ENCODE peak calls at places on chromosome 15, in nine cellular contexts. L is stomach, K is cardiac muscle cell, H is right atrium auricular region, R is tibial artery, Y is neural progenitor cell, O is kidney, W is mesenchymal stem cell, V is ovary. X is an unnamed sample.
A peak's percentile ranks its signal among the peaks of the same experiment; 100 is the strongest.

GRCh38 chr15:37907136-37907535 is 27.3 kb upstream of the TMCO5A start:
- DNase-seq in L (no peak), K (peak; percentile 37), H (no peak), R (no peak), Y (no peak), O (no peak), W (peak; percentile 25), V (no peak), X (no peak)

GRCh38 chr15:25437751-25438600 is 848 bp downstream of the UBE3A start:
- DNase-seq in L (peak; percentile 45), K (peak; percentile 60), H (peak; percentile 58), R (peak; percentile 29), Y (peak; percentile 90), O (peak; percentile 90), W (peak; percentile 69), V (peak; percentile 75), X (peak; percentile 79)

GRCh38 chr15:73630030-73630429 is 3.2 kb downstream of the NPTN start:
- DNase-seq in L (no peak), K (no peak), H (no peak), R (no peak), Y (no peak), O (no peak), W (peak; percentile 32), V (no peak), X (no peak)

GRCh38 chr15:32803631-32804030 is 85.8 kb downstream of the GREM1 start:
- DNase-seq in L (no peak), K (no peak), H (no peak), R (no peak), Y (no peak), O (no peak), W (peak; percentile 35), V (no peak), X (no peak)

GRCh38 chr15:70424937-70425411 is 327.3 kb upstream of the TLE3 start:
- DNase-seq in L (no peak), K (no peak), H (no peak), R (no peak), Y (no peak), O (no peak), W (no peak), V (no peak), X (no peak)

GRCh38 chr15:68802373-68802772 is 18.3 kb downstream of the ANP32A start:
- DNase-seq in L (no peak), K (no peak), H (no peak), R (no peak), Y (no peak), O (no peak), W (no peak), V (no peak), X (no peak)

GRCh38 chr15:73956276-73957086 is 30.2 kb downstream of the LOXL1 start:
- DNase-seq in L (peak; percentile 57), K (peak; percentile 91), H (no peak), R (peak; percentile 60), Y (no peak), O (peak; percentile 92), W (peak; percentile 78), V (peak; percentile 38), X (no peak)

GRCh38 chr15:44328135-44328534 is 39.6 kb downstream of the GOLM2 start:
- DNase-seq in L (no peak), K (no peak), H (no peak), R (no peak), Y (no peak), O (no peak), W (no peak), V (no peak), X (no peak)

GRCh38 chr15:32957219-32957618 is 237.3 kb downstream of the FMN1 start:
- DNase-seq in L (no peak), K (no peak), H (no peak), R (no peak), Y (no peak), O (no peak), W (no peak), V (no peak), X (no peak)

GRCh38 chr15:63902671-63903035 is 68.9 kb upstream of the HERC1 start:
- DNase-seq in L (no peak), K (peak; percentile 32), H (no peak), R (no peak), Y (no peak), O (no peak), W (no peak), V (no peak), X (no peak)

GRCh38 chr15:83914906-83915305 is 261.0 kb downstream of the ADAMTSL3 start:
- DNase-seq in L (no peak), K (no peak), H (no peak), R (no peak), Y (no peak), O (no peak), W (no peak), V (no peak), X (no peak)

GRCh38 chr15:41941644-41942415 is 30.5 kb downstream of the EHD4 start:
- DNase-seq in L (no peak), K (no peak), H (no peak), R (no peak), Y (peak; percentile 78), O (no peak), W (no peak), V (no peak), X (no peak)

GRCh38 chr15:45644437-45644836 is 9.6 kb downstream of the SQOR start:
- DNase-seq in L (no peak), K (no peak), H (no peak), R (no peak), Y (no peak), O (no peak), W (no peak), V (no peak), X (no peak)

GRCh38 chr15:84098604-84099003 is 137.0 kb upstream of the GOLGA6L4 start:
- DNase-seq in L (no peak), K (no peak), H (no peak), R (no peak), Y (no peak), O (no peak), W (no peak), V (no peak), X (no peak)

GRCh38 chr15:95857124-95857757 is 473.3 kb upstream of the NR2F2 start:
- DNase-seq in L (no peak), K (no peak), H (no peak), R (no peak), Y (no peak), O (no peak), W (peak; percentile 89), V (no peak), X (no peak)

GRCh38 chr15:46442901-46443590 is 808.2 kb downstream of the SQOR start:
- DNase-seq in L (no peak), K (peak; percentile 18), H (no peak), R (no peak), Y (no peak), O (no peak), W (peak; percentile 19), V (no peak), X (no peak)

GRCh38 chr15:44298878-44299277 is 10.4 kb downstream of the GOLM2 start:
- DNase-seq in L (no peak), K (no peak), H (no peak), R (no peak), Y (peak; percentile 16), O (no peak), W (peak; percentile 14), V (no peak), X (no peak)

GRCh38 chr15:96408591-96409183 is 78.2 kb downstream of the NR2F2 start:
- DNase-seq in L (no peak), K (no peak), H (no peak), R (no peak), Y (no peak), O (no peak), W (no peak), V (no peak), X (no peak)

GRCh38 chr15:38647683-38648082 is 83.1 kb upstream of the RASGRP1 start:
- DNase-seq in L (no peak), K (peak; percentile 47), H (no peak), R (no peak), Y (peak; percentile 14), O (no peak), W (peak; percentile 26), V (no peak), X (no peak)

GRCh38 chr15:69862540-69862939 is 235.2 kb downstream of the TLE3 start:
- DNase-seq in L (no peak), K (peak; percentile 40), H (no peak), R (no peak), Y (no peak), O (no peak), W (peak; percentile 97), V (no peak), X (no peak)

GRCh38 chr15:85354432-85354831 is 26.0 kb upstream of the AKAP13 start:
- DNase-seq in L (no peak), K (peak; percentile 41), H (no peak), R (no peak), Y (no peak), O (no peak), W (peak; percentile 57), V (no peak), X (no peak)

GRCh38 chr15:64275934-64276333 is 80.0 kb downstream of the CSNK1G1 start:
- DNase-seq in L (no peak), K (no peak), H (no peak), R (no peak), Y (no peak), O (no peak), W (no peak), V (no peak), X (no peak)

GRCh38 chr15:79874242-79874641 is 22.6 kb downstream of the MTHFS start:
- DNase-seq in L (no peak), K (no peak), H (no peak), R (no peak), Y (no peak), O (no peak), W (no peak), V (no peak), X (no peak)
- H3K4me1 ChIP-seq in L (peaks cover 28% of the 10 kb centered on the region), K (no peaks in the 10 kb centered on the region), H (no peaks in the 10 kb centered on the region), R (no peaks in the 10 kb centered on the region), Y (no peaks in the 10 kb centered on the region), O (no peaks in the 10 kb centered on the region), W (peaks cover 3% of the 10 kb centered on the region), V (no peaks in the 10 kb centered on the region), X (no peaks in the 10 kb centered on the region)

GRCh38 chr15:67164401-67164791 is 90.1 kb downstream of the AAGAB start:
- DNase-seq in L (no peak), K (peak; percentile 35), H (no peak), R (no peak), Y (no peak), O (peak; percentile 53), W (peak; percentile 37), V (no peak), X (no peak)
- H3K4me1 ChIP-seq in L (peaks cover 43% of the 10 kb centered on the region), K (peaks cover 35% of the 10 kb centered on the region), H (peaks cover 63% of the 10 kb centered on the region), R (peaks cover 49% of the 10 kb centered on the region), Y (peaks cover 18% of the 10 kb centered on the region), O (no peaks in the 10 kb centered on the region), W (peaks cover 24% of the 10 kb centered on the region), V (peaks cover 40% of the 10 kb centered on the region), X (peaks cover 7% of the 10 kb centered on the region)

GRCh38 chr15:31230630-31231485 is 95.8 kb upstream of the KLF13 start:
- DNase-seq in L (no peak), K (no peak), H (no peak), R (no peak), Y (no peak), O (peak; percentile 80), W (no peak), V (no peak), X (peak; percentile 73)
- H3K4me1 ChIP-seq in L (peaks cover 25% of the 10 kb centered on the region), K (peaks cover 7% of the 10 kb centered on the region), H (peaks cover 15% of the 10 kb centered on the region), R (peaks cover 4% of the 10 kb centered on the region), Y (peaks cover 4% of the 10 kb centered on the region), O (no peaks in the 10 kb centered on the region), W (peaks cover 9% of the 10 kb centered on the region), V (peaks cover 2% of the 10 kb centered on the region), X (no peaks in the 10 kb centered on the region)

DNA sequence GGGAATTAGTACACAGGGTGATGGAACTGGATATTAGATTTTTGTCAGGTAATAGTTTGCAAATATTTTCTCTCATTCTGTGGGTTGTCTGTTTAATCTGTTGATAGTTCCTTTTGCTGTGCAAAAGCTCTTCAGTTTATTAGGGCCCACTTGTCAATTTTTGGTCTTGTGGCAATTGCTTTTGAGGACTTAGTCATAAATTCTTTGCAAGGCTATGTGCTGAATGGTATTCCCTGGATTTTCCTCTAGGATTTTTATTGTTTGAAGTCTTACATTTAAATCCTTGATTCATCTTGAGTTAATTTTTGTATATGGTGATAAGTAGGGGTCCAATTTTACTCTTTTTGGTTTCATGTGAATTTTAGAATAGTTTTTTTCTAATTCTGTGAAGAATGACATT is 111.3 kb downstream of the ARRDC4 start:
- DNase-seq in L (no peak), K (no peak), H (no peak), R (no peak), Y (no peak), O (no peak), W (no peak), V (no peak), X (no peak)
- H3K4me1 ChIP-seq in L (peaks cover 12% of the 10 kb centered on the region), K (peaks cover 13% of the 10 kb centered on the region), H (peaks cover 10% of the 10 kb centered on the region), R (peaks cover 28% of the 10 kb centered on the region), Y (no peaks in the 10 kb centered on the region), O (no peaks in the 10 kb centered on the region), W (no peaks in the 10 kb centered on the region), V (peaks cover 1% of the 10 kb centered on the region), X (peaks cover 1% of the 10 kb centered on the region)